ENCODE peak calls at places on chromosomes 7 and 10, in five cellular contexts. One of them, this sample, is unnamed.

GRCh38 chr10:129319934-129320333 is 147.1 kb upstream of the MGMT start:
- DNase-seq in GM10248: no peak
- DNase-seq in mammary epithelial cell: no peak
- DNase-seq in HCT116: no peak
- DNase-seq in fibroblast of lung: no peak
- DNase-seq in this sample: no peak

GRCh38 chr10:3415878-3416605 is 243.5 kb upstream of the PITRM1 start:
- DNase-seq in GM10248: no peak
- DNase-seq in mammary epithelial cell: no peak
- DNase-seq in HCT116: no peak
- DNase-seq in fibroblast of lung: no peak
- DNase-seq in this sample: no peak

GRCh38 chr7:151550601-151551286 is 31.0 kb upstream of the RHEB start:
- DNase-seq in GM10248: no peak
- DNase-seq in mammary epithelial cell: peak
- DNase-seq in HCT116: no peak
- DNase-seq in fibroblast of lung: peak
- DNase-seq in this sample: no peak

GRCh38 chr10:127977368-127978009 is 70.6 kb downstream of the PTPRE start:
- DNase-seq in GM10248: no peak
- DNase-seq in mammary epithelial cell: peak
- DNase-seq in HCT116: no peak
- DNase-seq in fibroblast of lung: peak
- DNase-seq in this sample: no peak

GRCh38 chr10:124416733-124417132 is 2.0 kb downstream of the OAT start:
- DNase-seq in GM10248: no peak
- DNase-seq in mammary epithelial cell: peak
- DNase-seq in HCT116: no peak
- DNase-seq in fibroblast of lung: peak
- DNase-seq in this sample: no peak

GRCh38 chr10:118595598-118596425 is at the start of gene PRLHR:
- DNase-seq in GM10248: no peak
- DNase-seq in mammary epithelial cell: no peak
- DNase-seq in HCT116: no peak
- DNase-seq in fibroblast of lung: peak
- DNase-seq in this sample: no peak

GRCh38 chr10:126563361-126563760 is 107.1 kb downstream of the C10orf90 start:
- DNase-seq in GM10248: no peak
- DNase-seq in mammary epithelial cell: no peak
- DNase-seq in HCT116: no peak
- DNase-seq in fibroblast of lung: no peak
- DNase-seq in this sample: no peak

GRCh38 chr7:141533149-141533949 is 17.9 kb upstream of the AGK start:
- DNase-seq in GM10248: peak
- DNase-seq in mammary epithelial cell: peak
- DNase-seq in HCT116: peak
- DNase-seq in fibroblast of lung: peak
- DNase-seq in this sample: peak

GRCh38 chr7:30842542-30843451 is 68.9 kb upstream of the AQP1 start:
- DNase-seq in GM10248: no peak
- DNase-seq in mammary epithelial cell: no peak
- DNase-seq in HCT116: no peak
- DNase-seq in fibroblast of lung: no peak
- DNase-seq in this sample: no peak

GRCh38 chr7:47420117-47420780 is 161.7 kb downstream of the TNS3 start:
- DNase-seq in GM10248: no peak
- DNase-seq in mammary epithelial cell: no peak
- DNase-seq in HCT116: no peak
- DNase-seq in fibroblast of lung: no peak
- DNase-seq in this sample: no peak

GRCh38 chr7:138186951-138187351 is 110.7 kb downstream of the AKR1D1 start:
- DNase-seq in GM10248: no peak
- DNase-seq in mammary epithelial cell: peak
- DNase-seq in HCT116: no peak
- DNase-seq in fibroblast of lung: peak
- DNase-seq in this sample: no peak

GRCh38 chr7:128155100-128155763 is 85.8 kb upstream of the LEP start:
- DNase-seq in GM10248: no peak
- DNase-seq in mammary epithelial cell: no peak
- DNase-seq in HCT116: no peak
- DNase-seq in fibroblast of lung: no peak
- DNase-seq in this sample: no peak

GRCh38 chr10:33132626-33133025 is 174.6 kb upstream of the ITGB1 start:
- DNase-seq in GM10248: no peak
- DNase-seq in mammary epithelial cell: no peak
- DNase-seq in HCT116: no peak
- DNase-seq in fibroblast of lung: no peak
- DNase-seq in this sample: no peak

GRCh38 chr7:100016209-100016901 is 959 bp downstream of the ZKSCAN1 start:
- DNase-seq in GM10248: no peak
- DNase-seq in mammary epithelial cell: peak
- DNase-seq in HCT116: no peak
- DNase-seq in fibroblast of lung: peak
- DNase-seq in this sample: no peak

GRCh38 chr7:47819054-47819920 is 129.0 kb downstream of the PKD1L1 start:
- DNase-seq in GM10248: peak
- DNase-seq in mammary epithelial cell: peak
- DNase-seq in HCT116: peak
- DNase-seq in fibroblast of lung: peak
- DNase-seq in this sample: peak

GRCh38 chr7:101987494-101987893 is 170.1 kb downstream of the CUX1 start:
- DNase-seq in GM10248: no peak
- DNase-seq in mammary epithelial cell: no peak
- DNase-seq in HCT116: no peak
- DNase-seq in fibroblast of lung: no peak
- DNase-seq in this sample: no peak

GRCh38 chr10:68560201-68560915 is at the start of gene TET1:
- DNase-seq in GM10248: peak
- DNase-seq in mammary epithelial cell: peak
- DNase-seq in HCT116: peak
- DNase-seq in fibroblast of lung: peak
- DNase-seq in this sample: peak

GRCh38 chr10:129411146-129411705 is 55.8 kb upstream of the MGMT start:
- DNase-seq in GM10248: no peak
- DNase-seq in mammary epithelial cell: no peak
- DNase-seq in HCT116: no peak
- DNase-seq in fibroblast of lung: no peak
- DNase-seq in this sample: no peak

GRCh38 chr7:93902777-93903423 is 3.5 kb upstream of the GNGT1 start:
- DNase-seq in GM10248: peak
- DNase-seq in mammary epithelial cell: no peak
- DNase-seq in HCT116: peak
- DNase-seq in fibroblast of lung: peak
- DNase-seq in this sample: peak

GRCh38 chr10:120492366-120492765 is 35.3 kb downstream of the PLPP4 start:
- DNase-seq in GM10248: no peak
- DNase-seq in mammary epithelial cell: no peak
- DNase-seq in HCT116: no peak
- DNase-seq in fibroblast of lung: peak
- DNase-seq in this sample: no peak

GRCh38 chr10:88042162-88043100 is 179.0 kb downstream of the PTEN start:
- DNase-seq in GM10248: no peak
- DNase-seq in mammary epithelial cell: peak
- DNase-seq in HCT116: no peak
- DNase-seq in fibroblast of lung: peak
- DNase-seq in this sample: no peak

GRCh38 chr10:59905066-59905734 is 1.2 kb downstream of the CCDC6 start:
- DNase-seq in GM10248: peak
- DNase-seq in mammary epithelial cell: peak
- DNase-seq in HCT116: no peak
- DNase-seq in fibroblast of lung: peak
- DNase-seq in this sample: peak

GRCh38 chr7:1874522-1875389 is 204.7 kb downstream of the ELFN1 start:
- DNase-seq in GM10248: no peak
- DNase-seq in mammary epithelial cell: no peak
- DNase-seq in HCT116: no peak
- DNase-seq in fibroblast of lung: no peak
- DNase-seq in this sample: no peak

GRCh38 chr7:79591275-79591623 is 137.8 kb upstream of the MAGI2 start:
- DNase-seq in GM10248: no peak
- DNase-seq in mammary epithelial cell: no peak
- DNase-seq in HCT116: no peak
- DNase-seq in fibroblast of lung: no peak
- DNase-seq in this sample: no peak

GRCh38 chr7:16315280-16315679 is 106.1 kb downstream of the CRPPA start:
- DNase-seq in GM10248: no peak
- DNase-seq in mammary epithelial cell: peak
- DNase-seq in HCT116: no peak
- DNase-seq in fibroblast of lung: no peak
- DNase-seq in this sample: no peak

GRCh38 chr7:106100863-106101262 is 11.2 kb downstream of the SYPL1 start:
- DNase-seq in GM10248: no peak
- DNase-seq in mammary epithelial cell: no peak
- DNase-seq in HCT116: no peak
- DNase-seq in fibroblast of lung: no peak
- DNase-seq in this sample: no peak

GRCh38 chr7:102841290-102841689 is 71.5 kb upstream of the LRRC17 start:
- DNase-seq in GM10248: no peak
- DNase-seq in mammary epithelial cell: no peak
- DNase-seq in HCT116: no peak
- DNase-seq in fibroblast of lung: peak
- DNase-seq in this sample: no peak

GRCh38 chr10:77431209-77431611 is 206.4 kb downstream of the KCNMA1 start:
- DNase-seq in GM10248: no peak
- DNase-seq in mammary epithelial cell: no peak
- DNase-seq in HCT116: no peak
- DNase-seq in fibroblast of lung: peak
- DNase-seq in this sample: no peak

GRCh38 chr10:77431980-77432379 is 205.6 kb downstream of the KCNMA1 start:
- DNase-seq in GM10248: no peak
- DNase-seq in mammary epithelial cell: no peak
- DNase-seq in HCT116: no peak
- DNase-seq in fibroblast of lung: no peak
- DNase-seq in this sample: no peak

GRCh38 chr10:77430530-77430929 is 207.1 kb downstream of the KCNMA1 start:
- DNase-seq in GM10248: no peak
- DNase-seq in mammary epithelial cell: no peak
- DNase-seq in HCT116: no peak
- DNase-seq in fibroblast of lung: no peak
- DNase-seq in this sample: no peak

GRCh38 chr10:77432398-77432797 is 205.2 kb downstream of the KCNMA1 start:
- DNase-seq in GM10248: no peak
- DNase-seq in mammary epithelial cell: no peak
- DNase-seq in HCT116: no peak
- DNase-seq in fibroblast of lung: no peak
- DNase-seq in this sample: no peak

GRCh38 chr10:77428776-77429395 is 208.7 kb downstream of the KCNMA1 start:
- DNase-seq in GM10248: no peak
- DNase-seq in mammary epithelial cell: peak
- DNase-seq in HCT116: peak
- DNase-seq in fibroblast of lung: peak
- DNase-seq in this sample: no peak
- TF ChIP-seq CTCF in GM10248: no peak
- TF ChIP-seq CTCF in mammary epithelial cell: peak
- TF ChIP-seq CTCF in HCT116: peak
- TF ChIP-seq CTCF in fibroblast of lung: peak
- TF ChIP-seq CTCF in this sample: peak

GRCh38 chr10:80580811-80581468 is 43.2 kb downstream of the SH2D4B start:
- DNase-seq in GM10248: no peak
- DNase-seq in mammary epithelial cell: no peak
- DNase-seq in HCT116: no peak
- DNase-seq in fibroblast of lung: no peak
- DNase-seq in this sample: no peak

GRCh38 chr10:80582561-80582960 is 44.9 kb downstream of the SH2D4B start:
- DNase-seq in GM10248: no peak
- DNase-seq in mammary epithelial cell: no peak
- DNase-seq in HCT116: no peak
- DNase-seq in fibroblast of lung: no peak
- DNase-seq in this sample: no peak

GRCh38 chr10:80585812-80586211 is 48.1 kb downstream of the SH2D4B start:
- DNase-seq in GM10248: no peak
- DNase-seq in mammary epithelial cell: no peak
- DNase-seq in HCT116: no peak
- DNase-seq in fibroblast of lung: no peak
- DNase-seq in this sample: no peak

GRCh38 chr10:80581469-80581835 is 43.8 kb downstream of the SH2D4B start:
- DNase-seq in GM10248: no peak
- DNase-seq in mammary epithelial cell: no peak
- DNase-seq in HCT116: no peak
- DNase-seq in fibroblast of lung: no peak
- DNase-seq in this sample: no peak

GRCh38 chr10:80583681-80584080 is 46.0 kb downstream of the SH2D4B start:
- DNase-seq in GM10248: no peak
- DNase-seq in mammary epithelial cell: no peak
- DNase-seq in HCT116: no peak
- DNase-seq in fibroblast of lung: no peak
- DNase-seq in this sample: no peak
- TF ChIP-seq CTCF in GM10248: no peak
- TF ChIP-seq CTCF in mammary epithelial cell: no peak
- TF ChIP-seq CTCF in HCT116: peak
- TF ChIP-seq CTCF in fibroblast of lung: no peak
- TF ChIP-seq CTCF in this sample: no peak

DNA sequence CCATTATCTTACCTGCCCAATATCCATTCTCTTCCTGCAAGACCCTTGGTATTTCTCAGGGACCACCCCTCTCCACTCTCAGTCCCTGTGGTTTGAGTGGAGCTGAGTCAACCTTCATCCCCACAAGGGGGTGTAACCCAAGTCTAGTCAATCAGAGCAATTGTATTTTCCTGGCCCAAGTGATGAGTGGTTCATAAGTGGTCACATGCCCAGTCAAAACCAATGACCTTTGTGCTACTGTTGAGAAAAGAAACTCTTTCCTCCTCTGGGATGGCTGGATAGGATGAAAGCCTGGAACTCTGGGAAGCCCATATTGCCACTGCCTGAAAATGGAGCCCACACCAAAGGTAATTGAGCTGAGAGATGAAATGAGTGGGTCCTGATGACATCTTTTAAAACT is 93.6 kb downstream of the SNX10 start:
- DNase-seq in GM10248: no peak
- DNase-seq in mammary epithelial cell: no peak
- DNase-seq in HCT116: no peak
- DNase-seq in fibroblast of lung: no peak
- DNase-seq in this sample: no peak
- TF ChIP-seq CTCF in GM10248: no peak
- TF ChIP-seq CTCF in mammary epithelial cell: no peak
- TF ChIP-seq CTCF in HCT116: no peak
- TF ChIP-seq CTCF in fibroblast of lung: no peak
- TF ChIP-seq CTCF in this sample: no peak

DNA sequence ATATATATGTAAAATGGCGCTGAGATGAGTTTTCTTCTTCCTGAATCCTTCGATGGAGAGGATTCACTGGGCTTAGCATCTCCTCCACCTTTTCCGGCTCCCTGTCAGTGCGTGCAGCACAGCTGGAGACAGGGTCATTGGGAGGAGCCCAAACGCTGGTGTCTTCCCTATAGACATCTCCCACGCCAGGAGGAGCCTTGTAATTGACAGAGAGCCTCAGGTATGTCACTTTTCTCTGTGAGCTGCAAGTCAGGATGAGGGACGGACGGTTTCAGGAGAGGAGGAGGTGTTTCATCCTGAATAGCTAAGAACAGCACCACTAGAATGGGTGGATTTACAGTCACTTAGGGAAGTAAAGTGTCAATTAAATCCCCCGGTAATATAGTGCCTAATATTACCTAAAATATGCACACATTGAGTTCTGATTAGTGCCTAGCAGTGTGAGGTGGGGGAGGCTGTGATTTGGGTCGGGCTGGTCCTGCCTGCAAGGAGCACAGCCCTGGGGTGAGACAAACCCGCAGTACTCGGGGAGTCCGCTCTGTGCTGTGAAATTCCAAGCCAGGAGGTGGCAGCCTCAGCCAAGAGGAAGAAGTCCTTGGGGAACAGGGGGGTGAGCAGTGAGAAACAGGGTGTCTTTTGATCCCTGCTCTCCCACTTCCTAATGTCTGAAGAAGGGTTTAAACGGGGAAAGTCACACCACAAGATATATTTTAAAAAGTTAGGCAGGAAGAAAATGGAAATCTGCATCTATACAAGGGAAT is 28.2 kb downstream of the IL15RA start:
- DNase-seq in GM10248: peak
- DNase-seq in mammary epithelial cell: peak
- DNase-seq in HCT116: peak
- DNase-seq in fibroblast of lung: peak
- DNase-seq in this sample: peak
- TF ChIP-seq CTCF in GM10248: peak
- TF ChIP-seq CTCF in mammary epithelial cell: peak
- TF ChIP-seq CTCF in HCT116: peak
- TF ChIP-seq CTCF in fibroblast of lung: peak
- TF ChIP-seq CTCF in this sample: peak

This sample was measured in GM20000.